ENCODE peak calls at places on chromosomes 11 and 22, in nine cellular contexts. D is ovary; O is GM23248; X is mucosa of descending colon; W is trophoblast cell; Z is tibial nerve; P is brain microvascular endothelial cell; Q is BJ; V is CD8-positive, alpha-beta T cell. J is an unnamed sample. For H3K36me3, the result is how much of the 10 kb centered on the place peaks cover.

GRCh38 chr11:111019931-111020381 is 225.6 kb upstream of the POU2AF2 start:
- DNase-seq in D (no peak), O (peak), X (no peak), W (no peak), Z (no peak), P (no peak), Q (no peak), V (no peak), J (no peak)

GRCh38 chr11:92790376-92790775 is 179.1 kb upstream of the MTNR1B start:
- DNase-seq in D (no peak), O (no peak), X (no peak), W (no peak), Z (no peak), P (no peak), Q (no peak), V (no peak), J (no peak)

GRCh38 chr22:22810018-22810427 is 77.6 kb upstream of the IGLL5 start:
- DNase-seq in D (peak), O (no peak), X (no peak), W (no peak), Z (no peak), P (no peak), Q (no peak), V (peak), J (no peak)

GRCh38 chr11:72668645-72669347 is 5.4 kb downstream of the PDE2A start:
- DNase-seq in D (no peak), O (no peak), X (no peak), W (no peak), Z (no peak), P (no peak), Q (no peak), V (no peak), J (no peak)

GRCh38 chr22:17607891-17608521 is 20.5 kb downstream of the ATP6V1E1 start:
- DNase-seq in D (no peak), O (no peak), X (no peak), W (no peak), Z (no peak), P (no peak), Q (no peak), V (no peak), J (no peak)

GRCh38 chr11:116376547-116376946 is 396.2 kb downstream of the BUD13 start:
- DNase-seq in D (no peak), O (no peak), X (no peak), W (no peak), Z (no peak), P (no peak), Q (no peak), V (no peak), J (no peak)

GRCh38 chr22:24810043-24810749 is 4.2 kb downstream of the SGSM1 start:
- DNase-seq in D (no peak), O (peak), X (no peak), W (no peak), Z (no peak), P (no peak), Q (no peak), V (no peak), J (no peak)

GRCh38 chr22:39738746-39739145 is 154.8 kb downstream of the ENTHD1 start:
- DNase-seq in D (no peak), O (peak), X (no peak), W (no peak), Z (no peak), P (peak), Q (no peak), V (no peak), J (no peak)

GRCh38 chr22:37904572-37905533 is 1.2 kb upstream of the MICALL1 start:
- DNase-seq in D (peak), O (peak), X (peak), W (peak), Z (no peak), P (peak), Q (peak), V (no peak), J (peak)

GRCh38 chr22:45131749-45132148 is 32.0 kb upstream of the NUP50 start:
- DNase-seq in D (no peak), O (no peak), X (no peak), W (no peak), Z (no peak), P (no peak), Q (no peak), V (no peak), J (no peak)

GRCh38 chr22:19891350-19892248 is 36.9 kb upstream of the GNB1L start:
- DNase-seq in D (no peak), O (peak), X (peak), W (peak), Z (no peak), P (peak), Q (no peak), V (peak), J (no peak)

GRCh38 chr11:36069576-36070214 is 125.8 kb downstream of the LDLRAD3 start:
- DNase-seq in D (no peak), O (no peak), X (no peak), W (no peak), Z (no peak), P (no peak), Q (no peak), V (no peak), J (no peak)

GRCh38 chr11:130063398-130063797 is 6.3 kb upstream of the APLP2 start:
- DNase-seq in D (no peak), O (no peak), X (no peak), W (no peak), Z (no peak), P (no peak), Q (no peak), V (no peak), J (no peak)

GRCh38 chr22:38282397-38282796 is 9.6 kb upstream of the TMEM184B start:
- DNase-seq in D (no peak), O (no peak), X (no peak), W (peak), Z (no peak), P (peak), Q (no peak), V (no peak), J (no peak)

GRCh38 chr11:124644426-124645280 is 22.0 kb downstream of the TBRG1 start:
- DNase-seq in D (peak), O (peak), X (no peak), W (peak), Z (peak), P (peak), Q (no peak), V (peak), J (no peak)

GRCh38 chr22:46148885-46149492 is 1.3 kb upstream of the PPARA start:
- DNase-seq in D (no peak), O (no peak), X (no peak), W (no peak), Z (no peak), P (no peak), Q (no peak), V (no peak), J (no peak)

GRCh38 chr11:46856605-46857339 is 10.7 kb upstream of the CKAP5 start:
- DNase-seq in D (no peak), O (no peak), X (no peak), W (no peak), Z (no peak), P (no peak), Q (no peak), V (no peak), J (no peak)

DNA sequence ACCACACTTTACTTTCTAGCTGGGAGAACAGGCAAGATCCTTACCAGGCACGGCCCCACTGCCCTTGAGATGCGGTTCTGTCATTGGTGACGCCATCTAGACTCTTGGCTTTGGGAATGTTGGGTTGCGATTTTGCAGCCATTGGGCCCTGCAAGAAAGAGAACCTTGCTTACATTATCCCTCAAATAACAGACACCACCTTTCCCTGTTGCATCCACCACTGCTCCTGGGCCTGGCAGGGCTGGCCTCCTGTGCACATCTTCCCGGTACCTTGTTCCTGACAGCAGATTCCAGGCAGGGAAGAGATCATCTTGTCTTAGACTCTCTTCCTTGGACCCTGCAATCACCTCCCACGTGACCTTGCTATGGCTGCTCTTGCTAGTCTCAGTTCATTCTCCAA is 3.4 kb downstream of the DHCR7 start:
- DNase-seq in D (no peak), O (no peak), X (no peak), W (no peak), Z (no peak), P (no peak), Q (no peak), V (no peak), J (no peak)
- H3K36me3 ChIP-seq in D (under half), O (under half), X (under half), W (half or more), Z (half or more), P (under half), Q (under half), V (under half), J (half or more)

GRCh38 chr11:69062169-69062855 is 13.6 kb downstream of the TPCN2 start:
- DNase-seq in D (no peak), O (no peak), X (no peak), W (no peak), Z (no peak), P (no peak), Q (no peak), V (no peak), J (peak)

GRCh38 chr11:69061713-69062053 is 13.0 kb downstream of the TPCN2 start:
- DNase-seq in D (no peak), O (no peak), X (no peak), W (no peak), Z (no peak), P (no peak), Q (no peak), V (no peak), J (no peak)

GRCh38 chr11:69059429-69059828 is 10.7 kb downstream of the TPCN2 start:
- DNase-seq in D (no peak), O (no peak), X (no peak), W (no peak), Z (no peak), P (no peak), Q (no peak), V (no peak), J (peak)

GRCh38 chr11:69060005-69060404 is 11.3 kb downstream of the TPCN2 start:
- DNase-seq in D (no peak), O (no peak), X (no peak), W (no peak), Z (no peak), P (no peak), Q (no peak), V (no peak), J (no peak)

GRCh38 chr11:69060806-69061712 is 12.3 kb downstream of the TPCN2 start:
- DNase-seq in D (no peak), O (no peak), X (no peak), W (no peak), Z (no peak), P (no peak), Q (no peak), V (no peak), J (peak)
- H3K36me3 ChIP-seq in D (under half), O (under half), X (under half), W (under half), Z (half or more), P (under half), Q (under half), V (under half), J (half or more)

GRCh38 chr11:9905562-9905961 is 241.7 kb downstream of the SWAP70 start:
- DNase-seq in D (no peak), O (peak), X (no peak), W (no peak), Z (no peak), P (peak), Q (no peak), V (no peak), J (no peak)
- H3K36me3 ChIP-seq in D (under half), O (under half), X (under half), W (under half), Z (under half), P (under half), Q (under half), V (under half), J (under half)

DNA sequence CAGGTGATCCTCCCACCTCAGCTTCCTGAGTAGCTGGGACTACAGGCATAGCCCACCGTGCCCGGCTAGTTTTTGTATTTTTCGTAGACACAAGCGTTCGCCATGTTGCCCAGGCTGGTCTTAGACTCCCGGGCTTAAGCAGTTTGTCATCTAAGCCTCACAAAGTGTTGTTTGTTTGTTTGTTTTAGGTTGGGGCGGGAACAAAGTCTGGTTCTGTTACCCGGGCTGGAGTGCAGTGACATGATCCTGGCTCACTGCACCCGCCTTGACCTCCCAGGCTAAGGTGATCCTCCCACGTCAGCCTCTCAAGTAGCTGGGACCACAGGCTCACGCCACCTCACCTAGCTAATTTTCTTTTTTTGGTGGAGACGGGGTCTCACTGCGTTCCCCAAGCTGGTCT is 12.6 kb downstream of the IRF7 start:
- DNase-seq in D (no peak), O (no peak), X (no peak), W (no peak), Z (no peak), P (no peak), Q (no peak), V (no peak), J (no peak)
- H3K36me3 ChIP-seq in D (under half), O (under half), X (under half), W (half or more), Z (half or more), P (half or more), Q (under half), V (half or more), J (half or more)

J was measured in upper lobe of left lung.